ENCODE peak calls at places on chromosomes 13 and 19, in five cellular contexts. One of them, this sample, is unnamed.

GRCh38 chr19:29966594-29967249 is 24.7 kb downstream of the URI1 start:
- DNase-seq in SK-N-SH: no peak
- DNase-seq in A549: no peak
- DNase-seq in K562: no peak
- DNase-seq in H1: no peak
- DNase-seq in this sample: peak

GRCh38 chr13:21556051-21556450 is 47.9 kb downstream of the MICU2 start:
- DNase-seq in SK-N-SH: no peak
- DNase-seq in A549: no peak
- DNase-seq in K562: no peak
- DNase-seq in H1: no peak
- DNase-seq in this sample: no peak

GRCh38 chr19:3699071-3699740 is 1.1 kb downstream of the PIP5K1C start:
- DNase-seq in SK-N-SH: peak
- DNase-seq in A549: no peak
- DNase-seq in K562: peak
- DNase-seq in H1: no peak
- DNase-seq in this sample: peak

GRCh38 chr13:33033361-33033812 is 17.2 kb downstream of the KL start:
- DNase-seq in SK-N-SH: no peak
- DNase-seq in A549: no peak
- DNase-seq in K562: no peak
- DNase-seq in H1: no peak
- DNase-seq in this sample: no peak

GRCh38 chr19:38733493-38734175 is 10.6 kb downstream of the CAPN12 start:
- DNase-seq in SK-N-SH: no peak
- DNase-seq in A549: peak
- DNase-seq in K562: no peak
- DNase-seq in H1: no peak
- DNase-seq in this sample: no peak

GRCh38 chr13:95392597-95392996 is 91.3 kb upstream of the ABCC4 start:
- DNase-seq in SK-N-SH: no peak
- DNase-seq in A549: no peak
- DNase-seq in K562: no peak
- DNase-seq in H1: no peak
- DNase-seq in this sample: no peak

GRCh38 chr19:37931941-37932655 is 25.1 kb downstream of the SIPA1L3 start:
- DNase-seq in SK-N-SH: no peak
- DNase-seq in A549: peak
- DNase-seq in K562: no peak
- DNase-seq in H1: peak
- DNase-seq in this sample: peak

GRCh38 chr13:97512732-97513131 is 78.8 kb downstream of the RAP2A start:
- DNase-seq in SK-N-SH: no peak
- DNase-seq in A549: no peak
- DNase-seq in K562: no peak
- DNase-seq in H1: no peak
- DNase-seq in this sample: no peak

GRCh38 chr19:55545913-55546495 is 661 bp upstream of the SBK3 start:
- DNase-seq in SK-N-SH: no peak
- DNase-seq in A549: no peak
- DNase-seq in K562: no peak
- DNase-seq in H1: no peak
- DNase-seq in this sample: no peak

GRCh38 chr19:35194022-35194984 is 34.2 kb downstream of the FAM187B start:
- DNase-seq in SK-N-SH: no peak
- DNase-seq in A549: no peak
- DNase-seq in K562: no peak
- DNase-seq in H1: no peak
- DNase-seq in this sample: no peak

DNA sequence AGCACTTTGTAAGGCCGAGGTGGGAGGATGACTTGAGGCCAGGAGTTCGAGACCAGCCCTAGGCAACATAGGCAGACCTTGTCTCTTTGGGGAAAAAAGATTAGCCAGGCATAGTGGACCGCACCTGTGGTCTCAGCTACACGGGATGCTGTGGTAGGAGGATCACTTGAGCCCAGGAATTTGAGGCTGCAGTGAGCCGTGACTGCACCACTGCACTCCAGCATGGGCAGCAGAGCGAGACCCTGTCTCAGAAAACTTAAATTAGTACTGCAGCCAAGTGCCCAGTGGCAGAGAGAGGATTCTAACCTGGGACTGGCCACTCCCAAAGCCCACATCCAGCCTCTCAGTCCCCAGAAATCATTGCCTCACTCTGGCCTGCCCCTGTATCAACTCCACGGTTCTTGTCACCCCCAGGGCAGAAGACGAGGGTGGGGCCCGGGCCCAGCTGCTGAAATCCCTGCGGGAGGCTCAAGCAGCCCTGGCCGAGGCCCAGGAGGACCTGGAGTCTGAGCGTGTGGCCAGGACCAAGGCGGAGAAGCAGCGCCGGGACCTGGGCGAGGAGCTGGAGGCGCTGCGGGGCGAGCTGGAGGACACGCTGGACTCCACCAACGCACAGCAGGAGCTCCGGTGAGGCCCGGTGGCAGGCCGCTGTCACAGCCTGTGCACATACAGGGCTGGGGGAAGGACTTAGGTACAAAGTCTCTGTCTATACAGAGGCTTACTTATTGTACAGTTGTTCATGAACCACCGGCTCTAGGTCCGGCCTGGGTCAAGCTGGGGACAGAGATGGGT is 53.4 kb downstream of the KCNC3 start:
- DNase-seq in SK-N-SH: no peak
- DNase-seq in A549: no peak
- DNase-seq in K562: no peak
- DNase-seq in H1: no peak
- DNase-seq in this sample: no peak
- TF ChIP-seq RFX5 in SK-N-SH: no peak
- TF ChIP-seq RFX5 in A549: no peak
- TF ChIP-seq RFX5 in K562: no peak
- TF ChIP-seq RFX5 in H1: no peak
- TF ChIP-seq RFX5 in this sample: no peak

GRCh38 chr19:19053508-19054314 is 10.1 kb upstream of the SLC25A42 start:
- DNase-seq in SK-N-SH: peak
- DNase-seq in A549: peak
- DNase-seq in K562: peak
- DNase-seq in H1: peak
- DNase-seq in this sample: peak
- TF ChIP-seq RFX5 in SK-N-SH: no peak
- TF ChIP-seq RFX5 in A549: no peak
- TF ChIP-seq RFX5 in K562: no peak
- TF ChIP-seq RFX5 in H1: no peak
- TF ChIP-seq RFX5 in this sample: no peak

DNA sequence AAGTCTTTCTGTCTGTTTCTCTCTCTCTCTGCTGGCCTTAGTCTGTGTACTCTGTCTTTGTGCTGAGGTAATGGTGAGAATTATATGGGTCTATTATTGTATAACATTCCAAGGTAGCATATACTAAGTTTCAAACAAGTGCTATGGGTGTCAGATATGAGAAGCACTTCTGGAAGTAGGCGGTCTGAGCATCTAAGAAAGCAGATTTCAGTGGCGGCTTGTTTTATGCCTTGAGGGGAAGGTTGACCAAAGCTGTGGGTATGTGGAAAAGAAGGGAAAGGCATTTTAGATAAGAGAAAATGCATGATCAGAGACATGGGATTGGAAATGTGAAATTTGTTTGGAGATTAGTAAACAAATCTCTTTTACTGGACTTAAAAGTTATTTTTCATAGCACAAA is 348.5 kb downstream of the RFC3 start:
- DNase-seq in SK-N-SH: no peak
- DNase-seq in A549: no peak
- DNase-seq in K562: no peak
- DNase-seq in H1: no peak
- DNase-seq in this sample: no peak
- TF ChIP-seq RFX5 in SK-N-SH: no peak
- TF ChIP-seq RFX5 in A549: no peak
- TF ChIP-seq RFX5 in K562: no peak
- TF ChIP-seq RFX5 in H1: no peak
- TF ChIP-seq RFX5 in this sample: no peak

DNA sequence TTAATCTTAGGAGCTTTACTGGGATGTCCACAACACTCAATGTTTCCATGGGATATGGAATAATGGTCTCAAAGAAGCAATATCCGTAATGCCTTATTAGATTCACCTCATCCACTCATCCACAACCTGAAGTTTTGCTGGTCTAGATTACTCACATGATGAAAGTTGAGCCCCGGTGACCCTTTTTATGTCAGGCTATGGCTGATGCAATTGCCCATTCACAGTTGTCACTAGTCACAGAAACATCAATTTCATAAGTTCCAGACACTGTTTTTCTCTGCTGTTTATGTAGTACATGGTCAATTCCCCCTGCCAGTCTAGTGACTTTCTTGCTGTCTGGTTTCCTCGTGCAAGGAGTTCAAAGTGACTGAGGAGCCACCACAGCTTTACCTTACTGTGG is 491.2 kb upstream of the ATXN8OS start:
- DNase-seq in SK-N-SH: no peak
- DNase-seq in A549: no peak
- DNase-seq in K562: no peak
- DNase-seq in H1: no peak
- DNase-seq in this sample: no peak
- TF ChIP-seq RFX5 in SK-N-SH: no peak
- TF ChIP-seq RFX5 in A549: no peak
- TF ChIP-seq RFX5 in K562: no peak
- TF ChIP-seq RFX5 in H1: no peak
- TF ChIP-seq RFX5 in this sample: no peak

GRCh38 chr13:114013336-114013735 is 39.5 kb upstream of the C13orf46 start:
- DNase-seq in SK-N-SH: no peak
- DNase-seq in A549: no peak
- DNase-seq in K562: no peak
- DNase-seq in H1: no peak
- DNase-seq in this sample: no peak
- TF ChIP-seq RFX5 in SK-N-SH: no peak
- TF ChIP-seq RFX5 in A549: no peak
- TF ChIP-seq RFX5 in K562: no peak
- TF ChIP-seq RFX5 in H1: no peak
- TF ChIP-seq RFX5 in this sample: no peak

GRCh38 chr13:31394491-31394890 is 194.7 kb downstream of the B3GLCT start:
- DNase-seq in SK-N-SH: no peak
- DNase-seq in A549: no peak
- DNase-seq in K562: no peak
- DNase-seq in H1: no peak
- DNase-seq in this sample: no peak
- TF ChIP-seq RFX5 in SK-N-SH: no peak
- TF ChIP-seq RFX5 in A549: no peak
- TF ChIP-seq RFX5 in K562: no peak
- TF ChIP-seq RFX5 in H1: no peak
- TF ChIP-seq RFX5 in this sample: no peak

GRCh38 chr13:25171517-25172302 is at the start of gene AMER2:
- DNase-seq in SK-N-SH: peak
- DNase-seq in A549: no peak
- DNase-seq in K562: no peak
- DNase-seq in H1: no peak
- DNase-seq in this sample: no peak
- TF ChIP-seq RFX5 in SK-N-SH: no peak
- TF ChIP-seq RFX5 in A549: no peak
- TF ChIP-seq RFX5 in K562: no peak
- TF ChIP-seq RFX5 in H1: no peak
- TF ChIP-seq RFX5 in this sample: no peak

GRCh38 chr19:40808021-40808325 is 9.0 kb downstream of the EGLN2 start:
- DNase-seq in SK-N-SH: no peak
- DNase-seq in A549: no peak
- DNase-seq in K562: no peak
- DNase-seq in H1: no peak
- DNase-seq in this sample: no peak
- TF ChIP-seq RFX5 in SK-N-SH: no peak
- TF ChIP-seq RFX5 in A549: no peak
- TF ChIP-seq RFX5 in K562: no peak
- TF ChIP-seq RFX5 in H1: no peak
- TF ChIP-seq RFX5 in this sample: no peak

GRCh38 chr13:24133396-24133795 is 27.1 kb upstream of the SPATA13 start:
- DNase-seq in SK-N-SH: no peak
- DNase-seq in A549: no peak
- DNase-seq in K562: no peak
- DNase-seq in H1: no peak
- DNase-seq in this sample: no peak
- TF ChIP-seq RFX5 in SK-N-SH: no peak
- TF ChIP-seq RFX5 in A549: no peak
- TF ChIP-seq RFX5 in K562: no peak
- TF ChIP-seq RFX5 in H1: no peak
- TF ChIP-seq RFX5 in this sample: no peak

GRCh38 chr19:903266-903797 is 9.7 kb downstream of the R3HDM4 start:
- DNase-seq in SK-N-SH: peak
- DNase-seq in A549: no peak
- DNase-seq in K562: no peak
- DNase-seq in H1: no peak
- DNase-seq in this sample: peak

GRCh38 chr19:902093-902370 is 8.7 kb downstream of the RNU6-9 start:
- DNase-seq in SK-N-SH: no peak
- DNase-seq in A549: no peak
- DNase-seq in K562: no peak
- DNase-seq in H1: no peak
- DNase-seq in this sample: no peak

GRCh38 chr19:906480-906879 is 6.5 kb downstream of the R3HDM4 start:
- DNase-seq in SK-N-SH: no peak
- DNase-seq in A549: no peak
- DNase-seq in K562: no peak
- DNase-seq in H1: no peak
- DNase-seq in this sample: no peak

GRCh38 chr19:902446-903226 is 9.4 kb downstream of the RNU6-9 start:
- DNase-seq in SK-N-SH: no peak
- DNase-seq in A549: no peak
- DNase-seq in K562: no peak
- DNase-seq in H1: no peak
- DNase-seq in this sample: no peak

GRCh38 chr19:904545-904944 is 8.5 kb downstream of the R3HDM4 start:
- DNase-seq in SK-N-SH: no peak
- DNase-seq in A549: no peak
- DNase-seq in K562: no peak
- DNase-seq in H1: no peak
- DNase-seq in this sample: no peak
- TF ChIP-seq RFX5 in SK-N-SH: no peak
- TF ChIP-seq RFX5 in A549: no peak
- TF ChIP-seq RFX5 in K562: no peak
- TF ChIP-seq RFX5 in H1: no peak
- TF ChIP-seq RFX5 in this sample: no peak